ENCODE peak calls at places on chromosomes 7 and 10, in ten cellular contexts. One of them, this sample, is unnamed. For H3K4me1, the result is how much of the 10 kb centered on the place peaks cover.

GRCh38 chr10:64110079-64110478 is 588.9 kb downstream of the REEP3 start:
- DNase-seq in SK-N-SH: no peak
- DNase-seq in neural progenitor cell: no peak
- DNase-seq in mammary epithelial cell: no peak
- DNase-seq in Karpas-422: no peak
- DNase-seq in astrocyte: no peak
- DNase-seq in K562: no peak
- DNase-seq in neuronal stem cell: no peak
- DNase-seq in fibroblast of lung: no peak
- DNase-seq in H9: no peak
- DNase-seq in this sample: no peak

GRCh38 chr10:77177589-77177988 is 460.0 kb downstream of the KCNMA1 start:
- DNase-seq in SK-N-SH: no peak
- DNase-seq in neural progenitor cell: no peak
- DNase-seq in mammary epithelial cell: no peak
- DNase-seq in Karpas-422: no peak
- DNase-seq in astrocyte: no peak
- DNase-seq in K562: no peak
- DNase-seq in neuronal stem cell: no peak
- DNase-seq in fibroblast of lung: no peak
- DNase-seq in H9: no peak
- DNase-seq in this sample: no peak

GRCh38 chr7:81333004-81333403 is 414.2 kb upstream of the SEMA3C start:
- DNase-seq in SK-N-SH: no peak
- DNase-seq in neural progenitor cell: no peak
- DNase-seq in mammary epithelial cell: peak
- DNase-seq in Karpas-422: no peak
- DNase-seq in astrocyte: peak
- DNase-seq in K562: no peak
- DNase-seq in neuronal stem cell: no peak
- DNase-seq in fibroblast of lung: peak
- DNase-seq in H9: no peak
- DNase-seq in this sample: no peak

GRCh38 chr7:114650491-114650890 is 235.9 kb downstream of the FOXP2 start:
- DNase-seq in SK-N-SH: no peak
- DNase-seq in neural progenitor cell: no peak
- DNase-seq in mammary epithelial cell: no peak
- DNase-seq in Karpas-422: no peak
- DNase-seq in astrocyte: no peak
- DNase-seq in K562: no peak
- DNase-seq in neuronal stem cell: no peak
- DNase-seq in fibroblast of lung: no peak
- DNase-seq in H9: no peak
- DNase-seq in this sample: no peak

GRCh38 chr7:118753464-118753863 is 529.0 kb downstream of the ANKRD7 start:
- DNase-seq in SK-N-SH: no peak
- DNase-seq in neural progenitor cell: no peak
- DNase-seq in mammary epithelial cell: no peak
- DNase-seq in Karpas-422: no peak
- DNase-seq in astrocyte: no peak
- DNase-seq in K562: no peak
- DNase-seq in neuronal stem cell: no peak
- DNase-seq in fibroblast of lung: no peak
- DNase-seq in H9: no peak
- DNase-seq in this sample: no peak

GRCh38 chr7:120582916-120583315 is 275.0 kb downstream of the TSPAN12 start:
- DNase-seq in SK-N-SH: no peak
- DNase-seq in neural progenitor cell: no peak
- DNase-seq in mammary epithelial cell: no peak
- DNase-seq in Karpas-422: no peak
- DNase-seq in astrocyte: peak
- DNase-seq in K562: no peak
- DNase-seq in neuronal stem cell: no peak
- DNase-seq in fibroblast of lung: no peak
- DNase-seq in H9: no peak
- DNase-seq in this sample: no peak

GRCh38 chr10:70893227-70894006 is 5.1 kb upstream of the PCBD1 start:
- DNase-seq in SK-N-SH: no peak
- DNase-seq in neural progenitor cell: no peak
- DNase-seq in mammary epithelial cell: no peak
- DNase-seq in Karpas-422: no peak
- DNase-seq in astrocyte: no peak
- DNase-seq in K562: no peak
- DNase-seq in neuronal stem cell: no peak
- DNase-seq in fibroblast of lung: no peak
- DNase-seq in H9: no peak
- DNase-seq in this sample: no peak

GRCh38 chr10:133276435-133277201 is at the start of gene ADAM8:
- DNase-seq in SK-N-SH: peak
- DNase-seq in neural progenitor cell: peak
- DNase-seq in mammary epithelial cell: no peak
- DNase-seq in Karpas-422: peak
- DNase-seq in astrocyte: no peak
- DNase-seq in K562: peak
- DNase-seq in neuronal stem cell: no peak
- DNase-seq in fibroblast of lung: no peak
- DNase-seq in H9: peak
- DNase-seq in this sample: no peak

GRCh38 chr10:122877264-122877663 is 2.1 kb downstream of the FAM24B start:
- DNase-seq in SK-N-SH: no peak
- DNase-seq in neural progenitor cell: no peak
- DNase-seq in mammary epithelial cell: no peak
- DNase-seq in Karpas-422: no peak
- DNase-seq in astrocyte: no peak
- DNase-seq in K562: peak
- DNase-seq in neuronal stem cell: no peak
- DNase-seq in fibroblast of lung: no peak
- DNase-seq in H9: no peak
- DNase-seq in this sample: no peak

GRCh38 chr10:3347413-3348147 is 175.0 kb upstream of the PITRM1 start:
- DNase-seq in SK-N-SH: no peak
- DNase-seq in neural progenitor cell: no peak
- DNase-seq in mammary epithelial cell: no peak
- DNase-seq in Karpas-422: no peak
- DNase-seq in astrocyte: no peak
- DNase-seq in K562: no peak
- DNase-seq in neuronal stem cell: no peak
- DNase-seq in fibroblast of lung: no peak
- DNase-seq in H9: no peak
- DNase-seq in this sample: no peak

DNA sequence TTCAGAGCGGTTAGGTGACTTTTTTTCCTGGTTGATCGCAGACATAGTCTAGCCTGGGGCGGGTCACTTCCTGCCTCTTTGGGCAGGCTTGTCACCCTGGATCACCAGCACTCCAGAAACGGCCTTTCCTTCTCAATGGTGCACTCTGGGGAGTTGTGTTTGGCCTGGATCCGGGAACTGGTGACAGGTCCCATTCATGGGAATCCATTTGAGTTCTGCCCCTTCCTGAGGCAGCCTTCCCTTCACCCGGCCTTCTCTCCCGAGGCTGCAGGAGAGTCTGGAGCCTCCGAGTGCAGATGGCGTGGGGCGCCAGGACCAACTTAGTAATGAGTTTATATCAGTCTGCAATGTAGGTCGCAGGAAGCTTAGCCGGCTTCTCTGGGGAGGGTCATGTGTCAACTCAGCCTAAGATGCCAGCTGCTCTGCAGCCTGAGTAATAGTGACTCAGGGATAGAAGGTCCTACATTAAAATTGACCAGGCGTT is 54.2 kb downstream of the TACR2 start:
- DNase-seq in SK-N-SH: peak
- DNase-seq in neural progenitor cell: no peak
- DNase-seq in mammary epithelial cell: no peak
- DNase-seq in Karpas-422: no peak
- DNase-seq in astrocyte: peak
- DNase-seq in K562: no peak
- DNase-seq in neuronal stem cell: no peak
- DNase-seq in fibroblast of lung: peak
- DNase-seq in H9: no peak
- DNase-seq in this sample: no peak
- H3K4me1 ChIP-seq in SK-N-SH: under half
- H3K4me1 ChIP-seq in neural progenitor cell: under half
- H3K4me1 ChIP-seq in mammary epithelial cell: under half
- H3K4me1 ChIP-seq in Karpas-422: under half
- H3K4me1 ChIP-seq in astrocyte: under half
- H3K4me1 ChIP-seq in K562: under half
- H3K4me1 ChIP-seq in neuronal stem cell: under half
- H3K4me1 ChIP-seq in fibroblast of lung: under half
- H3K4me1 ChIP-seq in H9: under half
- H3K4me1 ChIP-seq in this sample: half or more

GRCh38 chr7:139634087-139634486 is 110.6 kb downstream of the CLEC2L start:
- DNase-seq in SK-N-SH: no peak
- DNase-seq in neural progenitor cell: no peak
- DNase-seq in mammary epithelial cell: no peak
- DNase-seq in Karpas-422: no peak
- DNase-seq in astrocyte: no peak
- DNase-seq in K562: no peak
- DNase-seq in neuronal stem cell: no peak
- DNase-seq in fibroblast of lung: no peak
- DNase-seq in H9: no peak
- DNase-seq in this sample: no peak

GRCh38 chr7:139626817-139627216 is 103.3 kb downstream of the CLEC2L start:
- DNase-seq in SK-N-SH: no peak
- DNase-seq in neural progenitor cell: no peak
- DNase-seq in mammary epithelial cell: no peak
- DNase-seq in Karpas-422: no peak
- DNase-seq in astrocyte: no peak
- DNase-seq in K562: no peak
- DNase-seq in neuronal stem cell: no peak
- DNase-seq in fibroblast of lung: no peak
- DNase-seq in H9: no peak
- DNase-seq in this sample: no peak

GRCh38 chr7:139631520-139632031 is 108.1 kb downstream of the CLEC2L start:
- DNase-seq in SK-N-SH: no peak
- DNase-seq in neural progenitor cell: no peak
- DNase-seq in mammary epithelial cell: no peak
- DNase-seq in Karpas-422: no peak
- DNase-seq in astrocyte: no peak
- DNase-seq in K562: peak
- DNase-seq in neuronal stem cell: no peak
- DNase-seq in fibroblast of lung: no peak
- DNase-seq in H9: no peak
- DNase-seq in this sample: no peak

GRCh38 chr7:139630643-139631519 is 107.4 kb downstream of the CLEC2L start:
- DNase-seq in SK-N-SH: no peak
- DNase-seq in neural progenitor cell: no peak
- DNase-seq in mammary epithelial cell: no peak
- DNase-seq in Karpas-422: no peak
- DNase-seq in astrocyte: no peak
- DNase-seq in K562: peak
- DNase-seq in neuronal stem cell: no peak
- DNase-seq in fibroblast of lung: no peak
- DNase-seq in H9: no peak
- DNase-seq in this sample: no peak

DNA sequence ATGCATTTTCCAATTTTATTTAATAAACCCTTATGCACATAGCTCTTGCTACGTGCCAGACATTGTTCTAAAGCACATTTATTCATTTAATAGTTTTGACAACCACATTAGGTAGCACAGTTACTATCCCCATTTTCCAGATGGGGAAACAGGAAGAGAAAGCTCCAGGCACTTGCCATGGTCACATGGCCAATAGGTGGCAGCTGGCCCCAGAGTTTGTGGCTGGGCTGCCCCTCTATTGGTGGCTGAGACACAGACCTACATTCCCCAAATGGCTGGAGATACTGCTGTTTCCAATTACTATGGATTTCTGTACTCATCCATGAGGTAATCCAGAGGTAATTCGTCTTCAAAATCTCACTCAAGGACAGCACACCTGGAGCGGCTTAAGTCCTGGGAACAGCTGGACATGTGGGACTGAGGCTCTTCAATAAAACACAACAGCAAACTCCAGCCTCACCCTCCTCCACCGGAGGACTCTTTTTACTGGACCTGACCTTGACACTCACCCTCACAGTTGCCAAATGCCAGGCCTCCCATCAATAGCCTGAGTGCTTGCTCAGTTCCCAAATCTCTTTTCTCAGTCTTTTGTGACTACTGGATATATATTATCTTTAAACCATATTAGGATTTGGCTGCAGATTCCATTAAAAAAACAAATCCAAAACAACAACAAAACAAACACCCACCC is 106.1 kb downstream of the CLEC2L start:
- DNase-seq in SK-N-SH: no peak
- DNase-seq in neural progenitor cell: no peak
- DNase-seq in mammary epithelial cell: no peak
- DNase-seq in Karpas-422: no peak
- DNase-seq in astrocyte: no peak
- DNase-seq in K562: peak
- DNase-seq in neuronal stem cell: no peak
- DNase-seq in fibroblast of lung: no peak
- DNase-seq in H9: no peak
- DNase-seq in this sample: no peak
- H3K4me2 ChIP-seq in SK-N-SH: no peak
- H3K4me2 ChIP-seq in neural progenitor cell: no peak
- H3K4me2 ChIP-seq in mammary epithelial cell: no peak
- H3K4me2 ChIP-seq in Karpas-422: no peak
- H3K4me2 ChIP-seq in astrocyte: no peak
- H3K4me2 ChIP-seq in K562: no peak
- H3K4me2 ChIP-seq in neuronal stem cell: no peak
- H3K4me2 ChIP-seq in fibroblast of lung: no peak
- H3K4me2 ChIP-seq in H9: no peak
- H3K4me2 ChIP-seq in this sample: no peak

DNA sequence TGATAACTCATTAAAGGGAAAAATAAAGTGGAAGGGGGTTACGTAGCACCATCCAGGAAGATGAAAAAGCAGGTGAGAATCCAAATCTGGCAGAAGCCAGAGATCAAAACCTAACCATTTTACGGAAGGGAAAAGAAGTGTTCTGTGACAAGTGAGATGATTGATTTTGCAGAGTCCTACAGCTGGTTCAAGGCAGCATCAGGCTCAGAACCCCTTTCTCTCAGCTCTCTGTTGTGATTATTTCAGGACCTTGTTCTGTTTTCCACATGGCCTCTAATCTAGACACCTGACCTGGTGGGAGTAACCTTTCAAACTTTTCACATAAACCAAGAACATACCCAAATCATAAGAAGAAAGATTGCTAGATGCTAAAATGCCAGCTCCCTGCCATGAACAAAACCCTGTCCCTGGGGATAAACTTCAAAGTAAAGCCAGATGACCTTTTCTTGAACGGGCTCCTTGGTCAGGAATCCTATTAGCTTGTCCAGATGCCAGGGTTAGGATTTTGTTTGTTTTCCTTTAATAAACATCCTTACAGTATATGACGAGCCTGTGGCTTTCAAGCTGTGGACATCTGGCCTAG is 5.9 kb downstream of the DUSP5 start:
- DNase-seq in SK-N-SH: no peak
- DNase-seq in neural progenitor cell: no peak
- DNase-seq in mammary epithelial cell: no peak
- DNase-seq in Karpas-422: no peak
- DNase-seq in astrocyte: no peak
- DNase-seq in K562: no peak
- DNase-seq in neuronal stem cell: no peak
- DNase-seq in fibroblast of lung: no peak
- DNase-seq in H9: no peak
- DNase-seq in this sample: no peak
- H3K9ac ChIP-seq in SK-N-SH: peak
- H3K9ac ChIP-seq in neural progenitor cell: no peak
- H3K9ac ChIP-seq in mammary epithelial cell: peak
- H3K9ac ChIP-seq in Karpas-422: no peak
- H3K9ac ChIP-seq in astrocyte: peak
- H3K9ac ChIP-seq in K562: peak
- H3K9ac ChIP-seq in neuronal stem cell: no peak
- H3K9ac ChIP-seq in fibroblast of lung: peak
- H3K9ac ChIP-seq in H9: no peak
- H3K9ac ChIP-seq in this sample: no peak

GRCh38 chr10:111240348-111240747 is 163.5 kb downstream of the ADRA2A start:
- DNase-seq in SK-N-SH: no peak
- DNase-seq in neural progenitor cell: no peak
- DNase-seq in mammary epithelial cell: no peak
- DNase-seq in Karpas-422: no peak
- DNase-seq in astrocyte: no peak
- DNase-seq in K562: no peak
- DNase-seq in neuronal stem cell: no peak
- DNase-seq in fibroblast of lung: no peak
- DNase-seq in H9: no peak
- DNase-seq in this sample: no peak
- H3K4me1 ChIP-seq in SK-N-SH: under half
- H3K4me1 ChIP-seq in neural progenitor cell: under half
- H3K4me1 ChIP-seq in mammary epithelial cell: under half
- H3K4me1 ChIP-seq in Karpas-422: under half
- H3K4me1 ChIP-seq in astrocyte: under half
- H3K4me1 ChIP-seq in K562: under half
- H3K4me1 ChIP-seq in neuronal stem cell: under half
- H3K4me1 ChIP-seq in fibroblast of lung: under half
- H3K4me1 ChIP-seq in H9: under half
- H3K4me1 ChIP-seq in this sample: under half

This sample was measured in keratinocyte.